ENCODE peak calls at places on chromosomes 11 and 22, in seven cellular contexts. K is GM23338; M is activated naive CD4-positive, alpha-beta T cell treated with anti-CD3 and anti-CD28 coated beads, Interleukin-2, amount 10 ng/mL, durations not matched to agents 7 days and 5 days; Y is HT1080; T is nucleus accumbens; L is heart left ventricle; Q is COR-L47. B is an unnamed sample.

GRCh38 chr11:124762624-124763155 is 600 bp upstream of the ESAM start:
- DNase-seq in T (no peak), Y (no peak), Q (no peak), L (no peak), K (no peak), M (no peak), B (peak; percentile 35)

GRCh38 chr11:44036811-44037657 is 10.7 kb upstream of the ACCSL start:
- DNase-seq in L (peak; percentile 82), Y (peak; percentile 70), Q (peak; percentile 66), K (peak; percentile 96), T (peak; percentile 33), M (peak; percentile 55), B (peak; percentile 68)

GRCh38 chr22:45212992-45213751 is 27.5 kb downstream of the KIAA0930 start:
- DNase-seq in M (no peak), Y (peak; percentile 54), T (no peak), K (no peak), L (peak; percentile 46), Q (no peak), B (no peak)

GRCh38 chr11:103648670-103649400 is 387.6 kb upstream of the DDI1 start:
- DNase-seq in K (no peak), M (no peak), L (no peak), T (no peak), Q (no peak), Y (peak; percentile 23), B (no peak)

GRCh38 chr22:43823353-43823908 is 11.3 kb upstream of the EFCAB6 start:
- DNase-seq in L (no peak), Q (peak; percentile 11), M (no peak), K (peak; percentile 50), Y (no peak), T (no peak), B (no peak)

GRCh38 chr11:116194156-116194904 is 578.5 kb downstream of the BUD13 start:
- DNase-seq in M (no peak), Q (no peak), K (no peak), Y (no peak), T (no peak), L (no peak), B (no peak)

GRCh38 chr11:71580057-71581003 is 2.3 kb downstream of the KRTAP5-11 start:
- DNase-seq in Q (peak; percentile 81), T (no peak), L (peak; percentile 63), M (peak; percentile 35), Y (peak; percentile 52), K (peak; percentile 83), B (peak; percentile 70)

GRCh38 chr22:28815729-28816128 is 15.4 kb upstream of the XBP1 start:
- DNase-seq in K (no peak), Y (no peak), T (no peak), M (no peak), L (no peak), Q (no peak), B (no peak)

GRCh38 chr11:75500742-75501141 is 25.0 kb downstream of the GDPD5 start:
- DNase-seq in T (no peak), K (no peak), Q (no peak), L (no peak), Y (no peak), M (no peak), B (no peak)

GRCh38 chr11:102279641-102280170 is 37.6 kb upstream of the BIRC3 start:
- DNase-seq in Q (no peak), K (peak; percentile 38), L (no peak), T (no peak), Y (no peak), M (no peak), B (no peak)